ENCODE peak calls at places on chromosomes 16 and 17, in six cellular contexts. One of them, this sample, is unnamed.

GRCh38 chr16:19810817-19811731 is 73.6 kb downstream of the GPRC5B start:
- DNase-seq in thyroid gland: peak; percentile 79
- DNase-seq in myocyte: no peak
- DNase-seq in substantia nigra: no peak
- DNase-seq in GM04504: no peak
- DNase-seq in COLO829: peak; percentile 27
- DNase-seq in this sample: no peak

GRCh38 chr16:57604177-57604576 is 24.3 kb upstream of the ADGRG1 start:
- DNase-seq in thyroid gland: no peak
- DNase-seq in myocyte: no peak
- DNase-seq in substantia nigra: no peak
- DNase-seq in GM04504: no peak
- DNase-seq in COLO829: no peak
- DNase-seq in this sample: no peak

GRCh38 chr16:31471875-31472558 is at the start of gene TGFB1I1:
- DNase-seq in thyroid gland: peak; percentile 29
- DNase-seq in myocyte: peak; percentile 81
- DNase-seq in substantia nigra: no peak
- DNase-seq in GM04504: peak; percentile 71
- DNase-seq in COLO829: no peak
- DNase-seq in this sample: no peak

GRCh38 chr17:40538936-40539705 is 26.2 kb downstream of the CCR7 start:
- DNase-seq in thyroid gland: no peak
- DNase-seq in myocyte: no peak
- DNase-seq in substantia nigra: no peak
- DNase-seq in GM04504: no peak
- DNase-seq in COLO829: no peak
- DNase-seq in this sample: no peak

GRCh38 chr16:6891486-6891885 is 441.2 kb upstream of the RBFOX1 start:
- DNase-seq in thyroid gland: peak; percentile 66
- DNase-seq in myocyte: no peak
- DNase-seq in substantia nigra: no peak
- DNase-seq in GM04504: no peak
- DNase-seq in COLO829: no peak
- DNase-seq in this sample: no peak

GRCh38 chr17:48985436-48986245 is 11.5 kb upstream of the IGF2BP1 start:
- DNase-seq in thyroid gland: no peak
- DNase-seq in myocyte: no peak
- DNase-seq in substantia nigra: no peak
- DNase-seq in GM04504: no peak
- DNase-seq in COLO829: no peak
- DNase-seq in this sample: no peak

GRCh38 chr16:67149276-67150057 is 1.3 kb downstream of the B3GNT9 start:
- DNase-seq in thyroid gland: no peak
- DNase-seq in myocyte: no peak
- DNase-seq in substantia nigra: no peak
- DNase-seq in GM04504: no peak
- DNase-seq in COLO829: no peak
- DNase-seq in this sample: no peak

GRCh38 chr16:2485811-2486507 is 11.0 kb downstream of the TBC1D24 start:
- DNase-seq in thyroid gland: no peak
- DNase-seq in myocyte: no peak
- DNase-seq in substantia nigra: no peak
- DNase-seq in GM04504: no peak
- DNase-seq in COLO829: no peak
- DNase-seq in this sample: no peak

GRCh38 chr17:78892520-78892919 is 10.5 kb downstream of the CEP295NL start:
- DNase-seq in thyroid gland: no peak
- DNase-seq in myocyte: no peak
- DNase-seq in substantia nigra: peak; percentile 72
- DNase-seq in GM04504: no peak
- DNase-seq in COLO829: no peak
- DNase-seq in this sample: no peak

GRCh38 chr17:50533720-50534148 is 1.2 kb downstream of the EPN3 start:
- DNase-seq in thyroid gland: peak; percentile 84
- DNase-seq in myocyte: peak; percentile 65
- DNase-seq in substantia nigra: no peak
- DNase-seq in GM04504: no peak
- DNase-seq in COLO829: no peak
- DNase-seq in this sample: no peak

GRCh38 chr17:39636587-39636926 is 387 bp upstream of the STARD3 start:
- DNase-seq in thyroid gland: no peak
- DNase-seq in myocyte: no peak
- DNase-seq in substantia nigra: no peak
- DNase-seq in GM04504: no peak
- DNase-seq in COLO829: no peak
- DNase-seq in this sample: no peak

GRCh38 chr16:50680907-50681885 is at the start of gene SNX20:
- DNase-seq in thyroid gland: no peak
- DNase-seq in myocyte: peak; percentile 53
- DNase-seq in substantia nigra: peak; percentile 25
- DNase-seq in GM04504: no peak
- DNase-seq in COLO829: no peak
- DNase-seq in this sample: no peak

GRCh38 chr16:75660321-75660720 is 12.7 kb downstream of the TERF2IP start:
- DNase-seq in thyroid gland: no peak
- DNase-seq in myocyte: peak; percentile 77
- DNase-seq in substantia nigra: peak; percentile 72
- DNase-seq in GM04504: no peak
- DNase-seq in COLO829: no peak
- DNase-seq in this sample: no peak

GRCh38 chr16:86100205-86101134 is 201.5 kb downstream of the IRF8 start:
- DNase-seq in thyroid gland: no peak
- DNase-seq in myocyte: no peak
- DNase-seq in substantia nigra: no peak
- DNase-seq in GM04504: no peak
- DNase-seq in COLO829: no peak
- DNase-seq in this sample: no peak

GRCh38 chr16:73071131-73071940 is 23.4 kb upstream of the ZFHX3 start:
- DNase-seq in thyroid gland: peak; percentile 74
- DNase-seq in myocyte: peak; percentile 25
- DNase-seq in substantia nigra: no peak
- DNase-seq in GM04504: no peak
- DNase-seq in COLO829: no peak
- DNase-seq in this sample: peak; percentile 56

GRCh38 chr16:31400191-31400590 is 7.1 kb downstream of the ITGAD start:
- DNase-seq in thyroid gland: no peak
- DNase-seq in myocyte: no peak
- DNase-seq in substantia nigra: no peak
- DNase-seq in GM04504: no peak
- DNase-seq in COLO829: no peak
- DNase-seq in this sample: no peak

GRCh38 chr17:2282297-2282873 is 21.2 kb downstream of the SMG6 start:
- DNase-seq in thyroid gland: no peak
- DNase-seq in myocyte: peak; percentile 80
- DNase-seq in substantia nigra: no peak
- DNase-seq in GM04504: peak; percentile 76
- DNase-seq in COLO829: peak; percentile 54
- DNase-seq in this sample: no peak

GRCh38 chr17:50686494-50687199 is 21.1 kb downstream of the ANKRD40 start:
- DNase-seq in thyroid gland: peak; percentile 58
- DNase-seq in myocyte: peak; percentile 84
- DNase-seq in substantia nigra: no peak
- DNase-seq in GM04504: peak; percentile 90
- DNase-seq in COLO829: peak; percentile 25
- DNase-seq in this sample: no peak

This sample was measured in endothelial cell.